ENCODE peak calls at places on chromosomes 4 and X, in five cellular contexts. D, U, A, J and S are unnamed samples.

GRCh38 chrX:19627081-19627480 is 111.8 kb upstream of the MAP3K15 start:
- DNase-seq in A (no peak), U (no peak), J (no peak), D (no peak), S (no peak)

GRCh38 chrX:132614297-132614696 is 125.5 kb upstream of the MBNL3 start:
- DNase-seq in A (no peak), J (no peak), U (no peak), D (no peak), S (peak)

GRCh38 chr4:48180234-48180633 is 46.2 kb upstream of the TXK start:
- DNase-seq in U (no peak), J (peak), D (peak), A (no peak), S (no peak)

GRCh38 chr4:99816611-99817309 is at the start of gene DAPP1:
- DNase-seq in U (no peak), J (no peak), D (no peak), A (no peak), S (no peak)

GRCh38 chrX:82333575-82333974 is 1131.7 kb downstream of the SH3BGRL start:
- DNase-seq in D (no peak), A (no peak), U (no peak), J (no peak), S (no peak)

GRCh38 chrX:10677490-10677889 is 57.1 kb upstream of the MID1 start:
- DNase-seq in A (no peak), U (no peak), J (no peak), D (no peak), S (no peak)

GRCh38 chr4:99219072-99219471 is at the start of gene ADH6:
- DNase-seq in U (no peak), A (no peak), J (no peak), D (no peak), S (no peak)

GRCh38 chrX:19017271-19017670 is 33.4 kb upstream of the PHKA2 start:
- DNase-seq in D (peak), A (peak), J (peak), U (no peak), S (peak)

GRCh38 chrX:47214435-47215077 is 3.9 kb upstream of the CDK16 start:
- DNase-seq in D (no peak), J (no peak), U (no peak), A (no peak), S (no peak)

GRCh38 chr4:14726441-14727405 is 275.6 kb upstream of the CPEB2 start:
- DNase-seq in U (no peak), A (no peak), D (peak), J (no peak), S (peak)

GRCh38 chrX:96379951-96380350 is 304.7 kb upstream of the DIAPH2 start:
- DNase-seq in U (no peak), A (no peak), J (no peak), D (no peak), S (no peak)

GRCh38 chr4:185805979-185806378 is 6.0 kb downstream of the SORBS2 start:
- DNase-seq in U (no peak), J (no peak), A (no peak), D (no peak), S (no peak)

GRCh38 chr4:185813133-185813532 is 1.1 kb upstream of the SORBS2 start:
- DNase-seq in J (no peak), D (no peak), A (no peak), U (no peak), S (no peak)

GRCh38 chr4:185811509-185812364 is at the start of gene SORBS2:
- DNase-seq in A (no peak), D (peak), J (peak), U (no peak), S (no peak)

GRCh38 chr4:185809517-185810071 is 2.4 kb downstream of the SORBS2 start:
- DNase-seq in A (no peak), D (no peak), J (no peak), U (no peak), S (no peak)

GRCh38 chr4:185810746-185811508 is 1.1 kb downstream of the SORBS2 start:
- DNase-seq in J (no peak), D (no peak), U (no peak), A (peak), S (no peak)
- H3K14ac ChIP-seq in J (no peak), D (no peak), U (no peak), A (no peak), S (no peak)

DNA sequence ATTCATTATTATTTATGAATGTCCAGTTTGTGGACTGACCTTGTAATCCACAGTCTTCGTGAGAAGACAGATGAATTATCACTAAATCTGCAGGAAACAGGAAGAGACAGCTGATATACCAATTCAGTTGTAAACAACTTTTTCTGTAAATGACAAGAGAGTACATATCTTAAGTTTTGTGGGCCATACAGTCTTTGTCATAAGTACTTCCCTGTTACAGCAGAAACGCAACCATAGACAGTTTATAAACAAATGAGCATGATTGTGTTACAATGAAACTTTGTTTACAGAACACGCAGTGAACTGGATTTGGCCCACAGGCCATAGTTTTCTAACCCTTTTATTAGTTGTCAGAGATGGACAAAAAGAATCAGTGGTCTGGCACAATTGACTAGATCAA is 443.4 kb downstream of the PDGFC start:
- DNase-seq in J (peak), U (no peak), A (no peak), D (peak), S (no peak)
- H2BK15ac ChIP-seq in J (no peak), U (no peak), A (no peak), D (no peak), S (no peak)

GRCh38 chr4:108058685-108059440 is 69.2 kb downstream of the HADH start:
- DNase-seq in D (peak), U (no peak), A (no peak), J (peak), S (no peak)
- H3K14ac ChIP-seq in D (peak), U (no peak), A (no peak), J (no peak), S (no peak)

GRCh38 chr4:38859501-38859900 is 2.9 kb upstream of the TLR6 start:
- DNase-seq in D (no peak), U (no peak), J (no peak), A (no peak), S (no peak)

GRCh38 chr4:38856524-38857337 is at the start of gene TLR6:
- DNase-seq in J (peak), A (peak), D (peak), U (no peak), S (peak)

GRCh38 chr4:38858097-38858420 is 1.4 kb upstream of the TLR6 start:
- DNase-seq in A (no peak), U (no peak), J (no peak), D (no peak), S (no peak)

GRCh38 chr4:38856046-38856445 is 571 bp downstream of the TLR6 start:
- DNase-seq in A (no peak), U (no peak), J (no peak), D (no peak), S (no peak)

DNA sequence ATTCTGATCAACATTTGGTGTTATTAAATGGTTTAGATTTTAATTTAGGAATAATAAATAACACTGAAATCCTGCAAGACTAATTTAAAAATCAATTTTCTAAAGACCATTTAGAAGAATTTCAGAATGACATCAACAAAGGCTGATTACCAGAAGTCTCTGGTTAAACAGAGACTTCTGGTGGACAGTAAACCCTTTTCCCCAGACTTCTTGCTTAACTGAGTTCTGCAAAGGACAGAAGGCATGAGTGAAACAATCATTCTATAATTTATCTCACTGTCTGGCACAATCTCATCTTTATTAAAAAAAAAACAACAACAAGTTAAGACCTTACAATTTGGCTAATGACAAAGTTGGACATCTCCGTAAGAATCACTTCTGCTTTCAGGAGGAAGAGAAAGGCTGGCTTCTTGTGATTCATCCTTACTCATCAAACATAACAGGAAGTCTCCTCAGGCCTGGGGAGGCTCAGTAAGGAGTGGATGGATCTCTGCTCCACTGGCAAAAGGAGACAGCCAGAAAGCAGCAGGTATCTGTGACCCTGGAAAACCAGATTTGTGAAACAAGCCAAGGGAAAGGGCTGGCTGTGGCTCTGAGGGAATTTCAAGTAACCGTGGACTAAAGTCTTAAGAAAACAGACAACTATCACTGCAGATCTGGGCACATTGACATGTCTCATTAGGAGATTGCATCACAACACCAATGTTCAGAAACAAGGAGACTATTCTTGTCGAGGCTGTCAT is 908 bp upstream of the TLR6 start:
- DNase-seq in A (no peak), J (peak), U (no peak), D (peak), S (no peak)
- H2BK15ac ChIP-seq in A (no peak), J (no peak), U (no peak), D (peak), S (no peak)

DNA sequence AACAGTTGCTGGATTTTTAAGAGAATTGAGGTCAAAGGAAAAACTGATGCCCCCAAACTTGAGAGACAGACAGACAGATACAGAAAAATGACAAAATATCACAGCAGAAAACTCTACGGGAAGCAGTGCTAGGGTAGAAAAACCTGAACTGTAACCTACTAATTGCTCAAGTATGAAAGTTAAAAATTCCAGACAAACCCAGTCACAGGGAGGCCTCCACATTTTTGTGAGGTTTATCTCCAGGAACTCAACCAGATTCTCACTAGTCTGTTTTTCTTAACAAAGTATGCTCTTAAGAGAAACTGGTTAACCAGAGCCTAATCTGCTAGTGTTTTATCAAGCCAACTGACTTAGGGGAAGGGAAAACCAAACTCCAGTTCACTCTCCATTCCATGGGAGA is 19.9 kb upstream of the PPP3CA start:
- DNase-seq in A (no peak), D (peak), U (no peak), J (peak), S (no peak)
- H3K14ac ChIP-seq in A (no peak), D (peak), U (no peak), J (no peak), S (no peak)

GRCh38 chr4:386708-387105 is 49.1 kb downstream of the ZNF141 start:
- DNase-seq in J (no peak), A (no peak), D (no peak), U (no peak), S (no peak)

GRCh38 chr4:384311-385010 is 46.8 kb downstream of the ZNF141 start:
- DNase-seq in U (no peak), D (no peak), J (no peak), A (no peak), S (no peak)

GRCh38 chr4:385934-386707 is 48.5 kb downstream of the ZNF141 start:
- DNase-seq in A (no peak), D (no peak), U (no peak), J (no peak), S (no peak)
- H2BK15ac ChIP-seq in A (no peak), D (no peak), U (no peak), J (no peak), S (no peak)

GRCh38 chr4:25376754-25377571 is at the start of gene ANAPC4:
- DNase-seq in J (peak), D (peak), U (peak), A (peak), S (peak)
- H3K14ac ChIP-seq in J (no peak), D (peak), U (no peak), A (no peak), S (peak)

DNA sequence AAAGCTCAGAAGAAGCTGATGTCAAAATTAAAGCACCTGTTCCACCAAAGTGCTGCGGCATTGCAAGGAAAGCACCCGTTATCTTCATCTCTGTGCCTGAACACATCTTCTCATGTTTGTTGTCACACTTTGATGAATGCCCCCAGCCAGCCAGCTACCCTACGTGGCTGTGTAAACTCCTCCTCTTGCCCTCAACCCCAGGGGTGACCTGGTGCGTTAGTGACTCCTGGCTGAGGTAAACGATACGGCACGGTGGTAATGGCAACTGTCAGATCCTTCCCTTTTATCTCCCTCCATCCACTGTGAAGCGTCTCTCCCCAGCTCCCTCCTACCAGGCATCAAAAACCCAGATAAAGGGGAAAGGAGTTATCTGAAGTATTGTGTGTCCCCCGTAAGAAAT is 90.6 kb upstream of the WWC2 start:
- DNase-seq in U (no peak), A (no peak), D (no peak), J (no peak), S (peak)
- H2BK15ac ChIP-seq in U (no peak), A (no peak), D (no peak), J (no peak), S (no peak)